ENCODE peak calls at places on chromosomes 7 and 10, in four cellular contexts. X, Z, B and V are unnamed samples.

GRCh38 chr10:78552261-78552811 is 516.4 kb upstream of the ZMIZ1 start:
- DNase-seq in B (no peak), Z (no peak), X (no peak), V (no peak)

GRCh38 chr7:135785065-135785464 is 36.5 kb upstream of the FAM180A start:
- DNase-seq in B (no peak), X (no peak), Z (no peak), V (no peak)

GRCh38 chr10:43308986-43309385 is 42.1 kb upstream of the RASGEF1A start:
- DNase-seq in X (no peak), Z (peak), B (no peak), V (peak)

GRCh38 chr7:65796205-65796604 is 76.7 kb upstream of the VKORC1L1 start:
- DNase-seq in X (no peak), Z (no peak), B (no peak), V (no peak)

GRCh38 chr10:120459185-120459584 is 2.2 kb downstream of the PLPP4 start:
- DNase-seq in Z (no peak), X (no peak), B (no peak), V (no peak)

GRCh38 chr10:60351191-60351853 is 38.4 kb downstream of the ANK3 start:
- DNase-seq in B (no peak), X (no peak), Z (no peak), V (peak)

GRCh38 chr7:19397917-19398316 is 252.7 kb upstream of the FERD3L start:
- DNase-seq in B (no peak), Z (no peak), X (no peak), V (no peak)

GRCh38 chr10:97185326-97186058 is at the start of gene SLIT1:
- DNase-seq in X (peak), B (no peak), Z (no peak), V (no peak)

GRCh38 chr7:94295805-94296204 is 98.9 kb upstream of the COL1A2 start:
- DNase-seq in Z (no peak), X (no peak), B (no peak), V (no peak)

GRCh38 chr10:70974351-70974901 is 86.1 kb upstream of the PCBD1 start:
- DNase-seq in Z (no peak), B (no peak), X (no peak), V (no peak)

GRCh38 chr7:51286392-51286791 is 30.2 kb downstream of the COBL start:
- DNase-seq in X (no peak), B (no peak), Z (no peak), V (no peak)

GRCh38 chr7:101754432-101755159 is 62.8 kb upstream of the CUX1 start:
- DNase-seq in B (no peak), Z (no peak), X (no peak), V (no peak)

GRCh38 chr10:36195364-36195763 is 553.3 kb upstream of the FZD8 start:
- DNase-seq in X (no peak), B (no peak), Z (no peak), V (no peak)

GRCh38 chr7:106947244-106947728 is 82.2 kb downstream of the PIK3CG start:
- DNase-seq in Z (no peak), X (no peak), B (no peak), V (peak)

GRCh38 chr7:3722396-3722846 is 421.4 kb downstream of the SDK1 start:
- DNase-seq in X (no peak), B (no peak), Z (no peak), V (peak)

GRCh38 chr7:50206521-50207250 is 97.8 kb upstream of the IKZF1 start:
- DNase-seq in B (peak), Z (no peak), X (no peak), V (peak)

GRCh38 chr7:142110638-142111037 is 880 bp upstream of the MGAM2 start:
- DNase-seq in X (no peak), Z (no peak), B (no peak), V (no peak)

GRCh38 chr7:51456471-51457060 is 140.0 kb upstream of the COBL start:
- DNase-seq in X (no peak), Z (no peak), B (no peak), V (no peak)

GRCh38 chr7:2120251-2120660 is 112.5 kb downstream of the MAD1L1 start:
- DNase-seq in X (no peak), B (no peak), Z (no peak), V (no peak)

GRCh38 chr10:1022413-1022812 is 3.2 kb downstream of the IDI2 start:
- DNase-seq in X (no peak), B (no peak), Z (no peak), V (no peak)

GRCh38 chr7:78370931-78371330 is 572.4 kb downstream of the PHTF2 start:
- DNase-seq in Z (no peak), B (no peak), X (no peak), V (no peak)

GRCh38 chr10:34641147-34641912 is 173.8 kb downstream of the PARD3 start:
- DNase-seq in X (no peak), B (no peak), Z (no peak), V (no peak)

DNA sequence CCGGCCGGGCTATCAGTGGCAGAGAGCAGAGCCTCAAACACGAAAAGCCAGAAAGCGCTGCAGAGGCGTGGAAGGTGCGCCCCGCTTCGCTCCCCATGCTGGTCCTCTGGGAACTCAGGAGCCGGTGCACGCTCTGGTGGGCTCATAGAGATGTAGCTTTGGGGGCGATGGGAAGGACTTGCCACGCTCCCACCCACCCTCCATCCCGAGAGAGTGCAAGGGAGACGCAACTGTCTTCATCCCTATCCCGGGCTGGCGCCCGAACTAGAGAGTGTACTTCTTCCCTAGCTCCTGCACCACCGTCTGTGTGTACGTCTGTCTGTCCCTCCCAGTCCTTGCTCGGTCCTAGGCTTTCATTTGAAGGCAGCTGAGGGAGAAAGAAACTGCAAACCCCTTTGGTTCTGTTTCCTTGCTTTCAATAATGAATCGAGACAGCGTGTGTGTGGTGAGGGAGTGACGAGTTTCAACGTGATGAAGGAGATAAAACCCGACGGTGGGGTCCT is 6.1 kb upstream of the EMX2 start:
- DNase-seq in Z (no peak), X (no peak), B (no peak), V (no peak)
- H3K4me3 ChIP-seq in Z (no peak), X (no peak), B (no peak), V (no peak)

GRCh38 chr10:26696786-26697162 is 727 bp upstream of the PDSS1 start:
- DNase-seq in X (no peak), B (no peak), Z (no peak), V (no peak)
- H3K4me3 ChIP-seq in X (peak), B (peak), Z (peak), V (peak)

GRCh38 chr10:99999319-100000108 is 10.2 kb downstream of the DNMBP start:
- DNase-seq in Z (no peak), B (no peak), X (no peak), V (no peak)
- H3K4me3 ChIP-seq in Z (no peak), B (no peak), X (no peak), V (no peak)

DNA sequence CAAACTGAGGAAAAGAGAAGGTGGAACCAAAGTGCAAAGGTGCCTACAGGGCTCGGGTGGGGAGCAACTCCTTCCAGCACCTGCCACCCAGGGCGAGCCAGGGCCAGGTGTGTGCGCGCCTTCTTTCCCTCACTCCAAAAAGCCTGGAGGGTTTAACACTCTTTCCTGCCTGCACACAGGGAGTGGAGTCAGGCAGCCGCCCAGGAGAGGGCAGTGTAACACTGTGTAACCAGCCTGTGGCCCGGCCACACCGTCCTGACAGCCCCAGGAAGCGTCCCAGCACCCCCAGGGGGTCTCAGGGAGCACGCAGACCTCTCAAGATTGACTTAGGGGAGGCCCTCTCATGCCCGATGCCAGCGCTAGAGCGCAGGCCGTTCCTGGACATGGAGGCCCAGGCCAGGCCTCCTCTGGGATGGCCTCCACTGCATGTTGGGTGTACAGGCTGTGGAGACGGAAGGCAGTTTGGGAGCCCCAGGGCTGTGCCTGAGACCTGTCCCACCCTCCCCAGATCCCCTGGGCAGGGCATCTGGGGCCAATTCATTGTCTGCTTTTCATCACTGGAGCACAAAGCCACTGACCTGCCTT is 13.4 kb downstream of the BRI3 start:
- DNase-seq in X (peak), B (peak), Z (peak), V (no peak)
- H3K4me3 ChIP-seq in X (no peak), B (no peak), Z (no peak), V (no peak)

DNA sequence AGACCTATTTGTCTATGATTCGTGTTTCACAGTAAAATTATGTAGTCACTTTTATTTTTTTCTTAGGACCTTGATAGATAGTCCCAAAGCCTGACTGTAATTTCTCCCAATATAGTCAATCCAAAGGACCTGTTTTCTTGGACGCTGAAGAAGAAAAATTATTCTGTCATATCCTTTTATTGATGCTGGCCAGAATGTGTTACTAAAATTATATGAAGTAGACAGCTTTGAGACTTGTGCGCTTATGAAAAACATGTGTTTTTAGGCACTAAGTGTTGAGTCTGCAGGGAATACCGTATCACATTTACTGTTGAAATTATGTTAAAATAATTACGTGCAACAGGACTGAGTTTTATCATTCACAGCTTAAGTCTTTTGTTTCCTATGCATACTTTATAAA is 17.9 kb downstream of the TES start:
- DNase-seq in B (no peak), X (no peak), Z (no peak), V (no peak)
- H3K4me3 ChIP-seq in B (no peak), X (no peak), Z (no peak), V (no peak)

GRCh38 chr10:14014423-14014822 is 316.3 kb downstream of the FRMD4A start:
- DNase-seq in B (no peak), X (no peak), Z (no peak), V (no peak)

GRCh38 chr10:14010827-14011574 is 319.7 kb downstream of the FRMD4A start:
- DNase-seq in B (no peak), X (no peak), Z (no peak), V (no peak)

GRCh38 chr10:14010083-14010551 is 320.6 kb downstream of the FRMD4A start:
- DNase-seq in X (no peak), Z (no peak), B (no peak), V (no peak)

GRCh38 chr10:14008648-14009072 is 322.1 kb downstream of the FRMD4A start:
- DNase-seq in X (no peak), B (no peak), Z (no peak), V (no peak)

DNA sequence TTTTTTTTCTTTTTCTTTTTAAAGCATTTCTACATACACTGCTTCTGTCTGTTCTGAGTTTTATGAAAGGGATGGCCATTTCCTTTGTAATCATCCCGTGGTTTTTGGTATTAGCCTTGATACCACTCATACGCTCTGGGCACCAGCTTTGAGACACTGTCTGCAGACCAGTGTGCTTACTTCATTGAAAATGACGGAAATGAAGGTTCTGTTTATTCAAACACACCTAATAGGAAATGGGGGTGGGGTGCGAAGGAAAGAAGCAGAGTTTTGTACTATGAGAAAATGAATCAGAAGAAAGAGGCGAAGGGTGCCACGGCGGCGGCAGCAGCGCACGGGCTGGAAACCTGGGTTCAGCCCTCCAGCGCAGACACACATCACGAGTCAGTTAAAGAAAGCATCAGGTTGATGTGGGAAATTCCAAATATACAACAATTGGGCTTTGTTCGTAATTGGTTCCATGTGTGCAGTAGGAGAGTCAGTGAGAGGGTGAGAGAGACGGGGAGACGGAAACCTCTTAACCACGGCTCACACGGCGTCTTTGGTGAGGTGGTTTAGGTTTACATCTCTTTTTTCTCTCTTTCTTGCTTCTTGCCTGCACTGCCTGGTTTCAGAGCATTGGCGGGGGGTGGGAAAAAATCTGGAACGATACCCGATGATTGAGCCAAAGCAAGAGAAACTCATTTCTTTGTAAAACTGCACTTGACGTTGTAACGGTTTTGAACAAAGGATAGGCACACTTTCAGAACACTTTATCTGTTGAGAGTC is 321.2 kb downstream of the FRMD4A start:
- DNase-seq in X (no peak), B (no peak), Z (no peak), V (peak)
- H3K4me3 ChIP-seq in X (peak), B (peak), Z (no peak), V (peak)

DNA sequence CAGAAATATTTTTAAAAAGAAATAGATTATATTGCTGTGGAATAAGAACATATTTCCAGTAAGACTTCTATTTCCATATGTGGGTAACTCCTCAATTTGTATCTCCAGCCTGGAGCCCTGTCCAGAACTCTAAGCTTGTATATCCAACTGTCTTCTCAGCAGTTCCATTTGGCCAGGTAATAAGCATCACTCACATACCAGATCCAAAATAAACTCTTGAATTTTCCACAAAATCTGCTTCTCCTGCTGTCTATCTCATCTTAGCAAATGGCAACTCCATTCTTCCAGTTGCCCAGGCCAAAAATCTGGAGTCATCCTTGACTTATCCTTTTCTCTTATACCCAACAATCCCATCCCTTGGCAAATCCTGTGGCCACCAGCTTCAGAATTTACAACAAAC is 325.8 kb downstream of the CAMK1D start:
- DNase-seq in B (no peak), Z (no peak), X (no peak), V (no peak)
- H3K4me3 ChIP-seq in B (no peak), Z (no peak), X (no peak), V (no peak)

GRCh38 chr7:7237201-7237977 is 55.0 kb downstream of the C1GALT1 start:
- DNase-seq in B (no peak), X (no peak), Z (no peak), V (no peak)
- H3K4me3 ChIP-seq in B (no peak), X (no peak), Z (no peak), V (no peak)

DNA sequence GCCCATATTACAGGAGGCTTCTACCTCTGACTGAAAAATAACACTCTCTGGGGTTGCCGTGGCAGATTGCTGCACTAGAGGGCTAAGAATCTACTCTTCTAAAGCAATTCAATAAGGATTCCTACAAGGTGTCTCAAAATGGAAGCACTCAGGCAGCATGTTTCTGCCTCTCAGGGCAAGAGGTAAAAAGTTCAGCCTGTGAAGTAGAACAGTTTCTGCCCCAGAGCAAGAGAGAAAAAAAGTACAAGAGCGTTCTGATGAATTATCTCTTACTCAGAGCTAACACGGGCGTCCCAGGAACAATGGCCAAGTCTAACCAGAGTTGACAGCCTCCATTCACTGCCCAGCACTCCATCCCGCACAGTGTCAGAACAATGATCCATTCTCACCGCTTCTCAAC is 71.3 kb upstream of the TES start:
- DNase-seq in B (no peak), X (no peak), Z (no peak), V (no peak)
- H3K4me3 ChIP-seq in B (no peak), X (no peak), Z (no peak), V (no peak)

DNA sequence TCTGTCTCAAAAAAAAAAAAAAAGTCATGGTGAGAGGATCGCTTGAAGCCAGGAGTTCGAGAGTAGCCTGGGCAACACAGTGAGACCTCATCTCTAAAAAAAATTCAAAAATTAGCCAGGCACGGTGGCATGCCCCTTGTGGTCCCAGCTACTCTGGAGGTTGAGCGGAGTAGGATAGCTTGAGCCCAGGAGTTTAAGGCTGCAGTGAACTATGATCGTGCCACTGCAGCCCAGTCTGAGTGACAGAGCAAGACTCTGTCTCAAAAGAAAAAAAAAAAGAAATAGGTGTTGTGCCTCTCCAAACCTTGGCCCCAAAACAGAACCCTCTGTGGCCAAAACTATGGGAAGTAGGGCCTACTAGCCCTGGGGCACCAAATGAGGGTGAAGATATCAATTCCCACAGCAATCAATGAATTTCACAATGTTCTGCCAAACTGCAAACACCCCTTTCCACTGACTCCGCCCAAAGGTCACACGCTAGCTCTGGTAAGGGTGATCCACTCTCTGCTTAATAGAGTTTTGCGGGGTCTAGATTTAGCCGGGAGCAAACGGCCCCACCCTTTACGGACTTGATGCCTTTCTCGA is 16.9 kb downstream of the SSC4D start:
- DNase-seq in B (no peak), Z (no peak), X (no peak), V (no peak)
- H3K4me3 ChIP-seq in B (peak), Z (peak), X (peak), V (peak)